ENCODE peak calls at places on chromosomes 2 and 18, in ten cellular contexts. G is suprapubic skin; W is GM23338; Q is cardiac muscle cell; T is aorta; P is uterus; V is CD4-positive, CD25-positive, alpha-beta regulatory T cell; L is Peyer's patch; Y is colonic mucosa; B is A549. U is an unnamed sample.

GRCh38 chr2:233349005-233349998 is 5.0 kb upstream of the DGKD start:
- DNase-seq in G (no peak), W (no peak), Q (no peak), T (peak; percentile 77), P (peak; percentile 47), V (no peak), L (peak; percentile 90), Y (peak; percentile 85), B (no peak), U (peak; percentile 46)

GRCh38 chr2:102736174-102736606 is 25.6 kb upstream of the TMEM182 start:
- DNase-seq in G (no peak), W (no peak), Q (no peak), T (no peak), P (no peak), V (no peak), L (peak; percentile 68), Y (peak; percentile 60), B (peak; percentile 22), U (no peak)

GRCh38 chr18:24369420-24369819 is 28.2 kb downstream of the OSBPL1A start:
- DNase-seq in G (no peak), W (no peak), Q (no peak), T (no peak), P (no peak), V (no peak), L (no peak), Y (no peak), B (no peak), U (no peak)

GRCh38 chr2:138433995-138434991 is 67.3 kb upstream of the SPOPL start:
- DNase-seq in G (no peak), W (peak; percentile 14), Q (peak; percentile 41), T (no peak), P (no peak), V (no peak), L (no peak), Y (no peak), B (no peak), U (no peak)

GRCh38 chr18:63518178-63519012 is 23.8 kb upstream of the SERPINB12 start:
- DNase-seq in G (no peak), W (peak; percentile 95), Q (peak; percentile 89), T (peak; percentile 44), P (peak; percentile 27), V (peak; percentile 72), L (peak; percentile 81), Y (peak; percentile 66), B (peak; percentile 83), U (no peak)

GRCh38 chr2:235521844-235522243 is 28.0 kb downstream of the AGAP1 start:
- DNase-seq in G (no peak), W (no peak), Q (no peak), T (no peak), P (no peak), V (no peak), L (peak; percentile 19), Y (no peak), B (no peak), U (no peak)

GRCh38 chr18:45248240-45248903 is 366.9 kb upstream of the SLC14A2 start:
- DNase-seq in G (no peak), W (no peak), Q (peak; percentile 79), T (peak; percentile 61), P (peak; percentile 18), V (no peak), L (no peak), Y (no peak), B (no peak), U (no peak)

GRCh38 chr2:109422071-109422757 is 191.6 kb downstream of the SEPTIN10 start:
- DNase-seq in G (no peak), W (no peak), Q (peak; percentile 40), T (no peak), P (no peak), V (no peak), L (no peak), Y (no peak), B (no peak), U (peak; percentile 63)

GRCh38 chr2:168639501-168639900 is 162.9 kb upstream of the NOSTRIN start:
- DNase-seq in G (no peak), W (peak; percentile 63), Q (peak; percentile 90), T (peak; percentile 42), P (peak; percentile 79), V (no peak), L (peak; percentile 85), Y (peak; percentile 73), B (peak; percentile 12), U (peak; percentile 70)

GRCh38 chr2:168642873-168643272 is 159.6 kb upstream of the NOSTRIN start:
- DNase-seq in G (no peak), W (no peak), Q (no peak), T (no peak), P (no peak), V (no peak), L (no peak), Y (no peak), B (no peak), U (no peak)

GRCh38 chr2:168641636-168642035 is 160.8 kb upstream of the NOSTRIN start:
- DNase-seq in G (no peak), W (no peak), Q (no peak), T (no peak), P (no peak), V (no peak), L (no peak), Y (no peak), B (no peak), U (no peak)

GRCh38 chr2:168640039-168640438 is 162.4 kb upstream of the NOSTRIN start:
- DNase-seq in G (no peak), W (no peak), Q (no peak), T (no peak), P (no peak), V (no peak), L (no peak), Y (no peak), B (no peak), U (no peak)

GRCh38 chr2:168639024-168639423 is 163.4 kb upstream of the NOSTRIN start:
- DNase-seq in G (no peak), W (no peak), Q (no peak), T (no peak), P (no peak), V (no peak), L (no peak), Y (no peak), B (no peak), U (no peak)
- H3K4me1 ChIP-seq in G (peaks cover 40% of the 10 kb centered on the region), W (peaks cover 44% of the 10 kb centered on the region), Q (peaks cover 30% of the 10 kb centered on the region), T (no peaks in the 10 kb centered on the region), P (no peaks in the 10 kb centered on the region), V (no peaks in the 10 kb centered on the region), L (no peaks in the 10 kb centered on the region), Y (peaks cover 10% of the 10 kb centered on the region), B (no peaks in the 10 kb centered on the region), U (peaks cover 57% of the 10 kb centered on the region)

DNA sequence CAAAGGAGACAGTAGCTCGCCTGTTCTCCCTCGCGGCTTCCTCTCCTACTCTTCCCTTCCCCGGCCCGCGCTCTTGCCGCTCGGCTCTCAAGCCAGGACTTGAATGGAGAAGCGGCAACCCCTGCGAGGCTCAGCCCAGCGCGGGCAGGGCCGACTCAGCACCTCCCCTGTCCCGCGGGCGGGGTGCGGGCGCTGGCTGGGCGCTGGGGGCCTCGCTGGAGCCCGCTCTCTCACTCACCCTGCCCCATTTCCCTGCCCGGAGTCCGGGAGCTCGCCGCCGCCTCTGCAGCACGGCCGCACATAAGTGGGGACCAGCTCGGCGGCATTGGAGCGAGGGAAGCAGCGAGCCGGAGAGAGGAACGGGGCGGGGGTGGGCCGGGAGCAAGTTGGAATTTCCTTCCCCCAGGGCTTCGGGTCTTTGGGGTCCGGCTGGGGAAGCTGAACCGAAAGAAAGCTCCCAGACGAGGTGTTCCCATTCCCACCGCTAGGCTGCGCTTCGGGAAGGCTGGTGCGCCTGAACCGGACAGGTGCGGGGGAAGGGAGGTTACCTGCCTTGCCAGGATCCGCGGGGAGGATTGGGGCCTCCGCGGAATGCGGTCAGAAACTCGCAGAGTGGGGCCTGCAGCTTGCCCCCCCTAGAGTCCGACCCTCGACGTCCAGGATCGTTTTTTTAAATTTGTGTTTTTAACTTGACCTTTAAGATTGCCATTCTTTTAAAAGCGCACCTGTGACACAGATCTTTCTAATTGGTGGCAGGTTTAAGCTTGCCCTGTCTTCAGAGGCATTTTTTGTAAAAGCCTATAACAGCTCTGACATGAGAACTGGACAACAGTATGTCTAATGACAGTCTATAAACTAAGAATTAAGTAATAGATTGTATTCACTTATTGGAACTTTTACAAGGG is at the start of gene COBLL1:
- DNase-seq in G (peak; percentile 88), W (peak; percentile 95), Q (peak; percentile 87), T (peak; percentile 86), P (peak; percentile 62), V (peak; percentile 16), L (peak; percentile 90), Y (peak; percentile 91), B (peak; percentile 77), U (peak; percentile 72)
- H3K27ac ChIP-seq in G (peak within 1 kb of the TSS; percentile 97), W (peak within 1 kb of the TSS; percentile 48), Q (peak within 1 kb of the TSS; percentile 75), T (peak within 1 kb of the TSS; percentile 92), P (peak within 1 kb of the TSS; percentile 94), V (no peak within 1 kb of the TSS), L (peak within 1 kb of the TSS; percentile 96), Y (peak within 1 kb of the TSS; percentile 96), B (peak within 1 kb of the TSS; percentile 95), U (peak within 1 kb of the TSS; percentile 83)

DNA sequence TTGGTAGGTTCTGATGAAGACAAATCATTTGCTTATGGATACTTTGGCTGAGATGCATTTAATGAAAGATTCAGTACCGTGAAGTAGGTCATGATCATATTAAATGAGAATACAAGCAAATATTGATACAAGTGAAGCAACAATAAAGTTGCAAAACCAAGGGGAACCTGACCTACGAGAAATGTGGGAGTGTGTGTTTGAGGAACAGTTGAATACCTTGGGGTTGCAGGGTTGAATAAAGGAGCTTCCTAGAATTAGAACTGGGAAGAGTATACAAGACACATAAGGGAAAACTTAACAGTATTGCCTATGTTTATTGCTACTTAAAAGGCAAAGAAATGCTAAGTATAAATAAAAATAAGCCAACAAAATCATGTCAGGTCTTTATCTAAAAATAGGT is 702.9 kb downstream of the ERBB4 start:
- DNase-seq in G (no peak), W (no peak), Q (no peak), T (no peak), P (no peak), V (no peak), L (no peak), Y (no peak), B (no peak), U (no peak)
- H3K4me1 ChIP-seq in G (no peaks in the 10 kb centered on the region), W (no peaks in the 10 kb centered on the region), Q (no peaks in the 10 kb centered on the region), T (no peaks in the 10 kb centered on the region), P (no peaks in the 10 kb centered on the region), V (no peaks in the 10 kb centered on the region), L (no peaks in the 10 kb centered on the region), Y (no peaks in the 10 kb centered on the region), B (no peaks in the 10 kb centered on the region), U (no peaks in the 10 kb centered on the region)

GRCh38 chr2:11371099-11371937 is 26.9 kb upstream of the ROCK2 start:
- DNase-seq in G (no peak), W (no peak), Q (no peak), T (no peak), P (no peak), V (no peak), L (peak; percentile 72), Y (no peak), B (no peak), U (peak; percentile 44)

GRCh38 chr2:11367170-11367569 is 22.7 kb upstream of the ROCK2 start:
- DNase-seq in G (no peak), W (no peak), Q (no peak), T (no peak), P (no peak), V (no peak), L (no peak), Y (no peak), B (no peak), U (no peak)

GRCh38 chr2:11373096-11373495 is 28.7 kb upstream of the ROCK2 start:
- DNase-seq in G (no peak), W (no peak), Q (no peak), T (no peak), P (no peak), V (no peak), L (no peak), Y (no peak), B (no peak), U (no peak)

GRCh38 chr2:11368059-11368572 is 23.7 kb upstream of the ROCK2 start:
- DNase-seq in G (no peak), W (no peak), Q (no peak), T (peak; percentile 67), P (no peak), V (no peak), L (no peak), Y (no peak), B (no peak), U (peak; percentile 49)

GRCh38 chr2:11370377-11371098 is 26.1 kb upstream of the ROCK2 start:
- DNase-seq in G (no peak), W (no peak), Q (no peak), T (no peak), P (no peak), V (no peak), L (peak; percentile 95), Y (peak; percentile 95), B (peak; percentile 87), U (no peak)
- H3K27ac ChIP-seq in G (no peak overlapping the region), W (no peak overlapping the region), Q (no peak overlapping the region), T (no peak overlapping the region), P (no peak overlapping the region), V (no peak overlapping the region), L (peak overlapping the region; percentile 55), Y (peak overlapping the region; percentile 6), B (peak overlapping the region; percentile 95), U (peak overlapping the region; percentile 86)

U was measured in psoas muscle.